ENCODE peak calls at places on chromosomes 2 and 18, in eight cellular contexts. X is bronchial epithelial cell, F is transverse colon, L is Peyer's patch, C is foreskin fibroblast, A is astrocyte of the spinal cord, V is A549, D is HFFc6. J is an unnamed sample.

GRCh38 chr2:181643158-181643557 is 13.7 kb downstream of the CERKL start:
- DNase-seq in X (no peak), F (no peak), L (no peak), C (no peak), A (no peak), V (no peak), D (no peak), J (no peak)

GRCh38 chr2:237149425-237149824 is 63.7 kb downstream of the COPS8 start:
- DNase-seq in X (peak; percentile 31), F (no peak), L (no peak), C (peak; percentile 49), A (no peak), V (no peak), D (peak; percentile 48), J (no peak)

GRCh38 chr2:239669181-239669898 is 268.5 kb upstream of the HDAC4 start:
- DNase-seq in X (no peak), F (no peak), L (no peak), C (no peak), A (no peak), V (no peak), D (no peak), J (no peak)

GRCh38 chr2:10286216-10287037 is 16.3 kb upstream of the HPCAL1 start:
- DNase-seq in X (no peak), F (peak; percentile 13), L (no peak), C (no peak), A (no peak), V (no peak), D (no peak), J (no peak)

GRCh38 chr2:174336403-174337336 is 1.9 kb downstream of the SP9 start:
- DNase-seq in X (no peak), F (peak; percentile 64), L (peak; percentile 78), C (no peak), A (no peak), V (peak; percentile 85), D (no peak), J (no peak)

GRCh38 chr2:163657257-163657656 is 78.6 kb downstream of the FIGN start:
- DNase-seq in X (peak; percentile 35), F (no peak), L (no peak), C (peak; percentile 33), A (peak; percentile 43), V (no peak), D (peak; percentile 61), J (no peak)

GRCh38 chr2:216633616-216634316 is 546 bp downstream of the IGFBP2 start:
- DNase-seq in X (no peak), F (peak; percentile 21), L (peak; percentile 62), C (no peak), A (no peak), V (peak; percentile 48), D (no peak), J (no peak)

GRCh38 chr18:55314031-55314430 is 274.0 kb downstream of the TCF4 start:
- DNase-seq in X (no peak), F (no peak), L (no peak), C (no peak), A (no peak), V (no peak), D (no peak), J (no peak)

GRCh38 chr2:239832101-239832994 is 192.8 kb downstream of the NDUFA10 start:
- DNase-seq in X (no peak), F (no peak), L (no peak), C (no peak), A (no peak), V (no peak), D (no peak), J (no peak)

GRCh38 chr2:239287461-239287860 is 113.4 kb downstream of the HDAC4 start:
- DNase-seq in X (no peak), F (no peak), L (no peak), C (no peak), A (no peak), V (no peak), D (no peak), J (no peak)

GRCh38 chr2:196589429-196589828 is 50.1 kb upstream of the CCDC150 start:
- DNase-seq in X (no peak), F (no peak), L (no peak), C (no peak), A (no peak), V (no peak), D (no peak), J (no peak)

GRCh38 chr2:36246320-36246990 is 109.1 kb upstream of the CRIM1 start:
- DNase-seq in X (peak; percentile 11), F (no peak), L (no peak), C (no peak), A (peak; percentile 56), V (no peak), D (no peak), J (peak; percentile 19)

GRCh38 chr2:98412751-98413445 is 31.8 kb upstream of the INPP4A start:
- DNase-seq in X (peak; percentile 59), F (peak; percentile 48), L (no peak), C (peak; percentile 42), A (peak; percentile 58), V (peak; percentile 72), D (peak; percentile 47), J (peak; percentile 12)

GRCh38 chr2:148932536-148932935 is 57.5 kb downstream of the KIF5C start:
- DNase-seq in X (no peak), F (no peak), L (no peak), C (no peak), A (no peak), V (no peak), D (no peak), J (no peak)

GRCh38 chr2:112465373-112465772 is 16.6 kb upstream of the TTL start:
- DNase-seq in X (peak; percentile 24), F (no peak), L (no peak), C (no peak), A (peak; percentile 25), V (peak; percentile 19), D (no peak), J (no peak)

GRCh38 chr2:8125741-8126691 is 555.8 kb upstream of the ID2 start:
- DNase-seq in X (no peak), F (no peak), L (no peak), C (no peak), A (no peak), V (no peak), D (no peak), J (no peak)

GRCh38 chr2:233267516-233268245 is 16.2 kb downstream of the ATG16L1 start:
- DNase-seq in X (no peak), F (peak; percentile 59), L (no peak), C (no peak), A (no peak), V (no peak), D (no peak), J (no peak)

GRCh38 chr2:176132397-176133086 is 3.0 kb downstream of the HOXD8 start:
- DNase-seq in X (no peak), F (no peak), L (peak; percentile 25), C (no peak), A (peak; percentile 60), V (no peak), D (no peak), J (no peak)

GRCh38 chr2:27509326-27509725 is 12.7 kb downstream of the GCKR start:
- DNase-seq in X (peak; percentile 35), F (no peak), L (no peak), C (peak; percentile 33), A (peak; percentile 42), V (no peak), D (no peak), J (peak; percentile 59)

GRCh38 chr2:73935641-73936040 is 9.0 kb downstream of the DGUOK start:
- DNase-seq in X (peak; percentile 71), F (no peak), L (no peak), C (no peak), A (no peak), V (no peak), D (no peak), J (no peak)

GRCh38 chr2:175837046-175837445 is 165.0 kb downstream of the LNPK start:
- DNase-seq in X (peak; percentile 52), F (no peak), L (no peak), C (peak; percentile 93), A (peak; percentile 92), V (no peak), D (peak; percentile 91), J (peak; percentile 79)

GRCh38 chr2:226730487-226730886 is 69.1 kb downstream of the IRS1 start:
- DNase-seq in X (no peak), F (no peak), L (no peak), C (peak; percentile 51), A (peak; percentile 39), V (peak; percentile 36), D (peak; percentile 34), J (no peak)
- TF ChIP-seq CTCF in X (no peak), F (no peak), L (no peak), C (no peak), A (peak; percentile 26), V (no peak), D (peak; percentile 38), J (peak; percentile 30)

DNA sequence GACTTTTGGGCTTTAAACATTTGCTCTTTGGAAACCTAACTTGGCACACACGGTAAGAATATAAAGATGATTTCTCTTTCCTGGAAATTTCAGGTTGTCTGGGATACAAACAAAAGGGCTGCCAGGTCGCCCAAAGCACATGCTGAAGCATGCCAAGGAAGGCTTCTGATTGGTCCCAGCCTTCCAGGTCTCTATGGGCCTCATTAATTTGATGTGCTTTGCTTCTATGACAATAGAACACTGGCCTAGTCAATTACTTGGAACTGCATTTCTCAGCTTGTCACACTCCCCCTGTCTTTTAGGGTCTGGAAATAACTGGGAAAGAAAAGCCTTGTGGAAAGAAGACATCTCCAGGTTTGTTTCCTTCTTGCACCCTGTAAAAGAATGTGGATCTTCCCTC is 228.9 kb downstream of the ADCYAP1 start:
- DNase-seq in X (no peak), F (no peak), L (no peak), C (no peak), A (no peak), V (no peak), D (no peak), J (no peak)
- TF ChIP-seq CTCF in X (no peak), F (no peak), L (no peak), C (no peak), A (no peak), V (no peak), D (no peak), J (no peak)

DNA sequence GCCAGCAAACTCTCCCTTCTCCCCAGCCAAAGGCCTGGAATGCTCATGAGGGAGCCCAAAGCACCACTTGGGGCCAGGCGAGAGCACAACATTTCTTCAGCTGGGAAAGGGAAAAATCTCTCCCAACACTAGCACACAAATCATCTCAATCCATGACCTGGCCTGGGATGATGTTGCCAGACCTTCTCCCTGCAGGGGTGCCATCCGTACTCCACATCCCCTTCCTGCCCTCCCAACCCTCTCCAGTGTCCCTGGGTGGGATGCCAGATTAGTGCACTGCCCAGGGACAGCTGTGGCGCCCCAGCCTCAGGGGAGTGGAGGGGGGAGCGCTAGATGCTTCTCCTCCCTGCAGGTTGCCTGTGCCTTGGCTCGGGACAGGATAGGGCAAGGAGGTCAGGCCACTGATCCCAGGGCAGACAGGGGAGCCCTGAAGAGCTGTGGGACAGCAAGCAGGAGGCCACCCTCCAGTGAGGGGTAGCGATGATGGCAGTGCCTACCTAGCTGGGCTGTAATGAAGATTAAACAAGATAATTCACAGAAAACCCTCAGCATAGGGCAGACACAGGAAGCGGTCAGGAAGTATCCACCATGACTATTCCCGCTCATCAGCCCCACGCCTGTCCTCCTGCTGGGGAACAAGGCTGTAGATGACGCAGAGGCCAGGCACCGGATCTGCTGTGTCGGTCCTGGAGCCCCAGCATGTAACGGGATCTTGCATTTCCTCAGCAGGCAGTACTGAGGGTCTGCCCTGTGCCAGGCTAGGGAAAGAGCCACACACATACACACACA is 31.1 kb downstream of the SERTAD2 start:
- DNase-seq in X (no peak), F (no peak), L (no peak), C (no peak), A (peak; percentile 56), V (no peak), D (no peak), J (no peak)
- TF ChIP-seq CTCF in X (no peak), F (no peak), L (peak; percentile 11), C (peak; percentile 20), A (peak; percentile 8), V (no peak), D (no peak), J (peak; percentile 56)

GRCh38 chr2:42142476-42143184 is 26.5 kb upstream of the EML4 start:
- DNase-seq in X (no peak), F (no peak), L (no peak), C (no peak), A (peak; percentile 62), V (peak; percentile 41), D (no peak), J (no peak)
- TF ChIP-seq CTCF in X (no peak), F (no peak), L (no peak), C (no peak), A (no peak), V (no peak), D (no peak), J (no peak)